ENCODE peak calls at places on chromosomes 12 and 14, in six cellular contexts. P, Y, X, L, H and U are unnamed samples. For H3K27me3, the result is how much of the 10 kb centered on the place peaks cover.

GRCh38 chr12:94699796-94700195 is 49.4 kb upstream of the TMCC3 start:
- DNase-seq in Y (no peak), P (no peak), L (no peak), X (no peak), H (no peak), U (peak)

GRCh38 chr12:124402281-124403066 is 107.6 kb downstream of the RFLNA start:
- DNase-seq in Y (no peak), L (no peak), X (no peak), H (no peak), P (no peak), U (no peak)

GRCh38 chr14:32129124-32129523 is 52.0 kb downstream of the ARHGAP5 start:
- DNase-seq in Y (no peak), P (no peak), H (no peak), L (no peak), X (no peak), U (no peak)

GRCh38 chr12:106387847-106388246 is 30.3 kb downstream of the POLR3B start:
- DNase-seq in L (no peak), Y (no peak), P (no peak), X (no peak), H (no peak), U (no peak)

GRCh38 chr14:81565441-81566290 is 32.0 kb upstream of the SEL1L start:
- DNase-seq in X (no peak), L (no peak), Y (no peak), P (no peak), H (peak), U (no peak)

GRCh38 chr12:33634544-33634943 is 194.9 kb upstream of the SYT10 start:
- DNase-seq in L (no peak), H (no peak), Y (no peak), X (no peak), P (no peak), U (no peak)

GRCh38 chr12:48981757-48982157 is 3.6 kb downstream of the WNT1 start:
- DNase-seq in H (no peak), Y (no peak), P (no peak), X (no peak), L (no peak), U (no peak)

GRCh38 chr12:89775336-89776005 is 66.8 kb upstream of the ATP2B1 start:
- DNase-seq in X (no peak), L (no peak), H (no peak), Y (no peak), P (no peak), U (no peak)

GRCh38 chr12:212799-213526 is 994 bp downstream of the SLC6A12 start:
- DNase-seq in X (no peak), P (no peak), L (no peak), Y (peak), H (peak), U (peak)

GRCh38 chr12:124588018-124588634 is 20.7 kb upstream of the NCOR2 start:
- DNase-seq in Y (no peak), P (no peak), X (no peak), H (no peak), L (no peak), U (no peak)

GRCh38 chr12:53208877-53209463 is 1.9 kb upstream of the ITGB7 start:
- DNase-seq in Y (no peak), L (no peak), P (no peak), H (no peak), X (no peak), U (no peak)

GRCh38 chr14:53458368-53458814 is 305.3 kb upstream of the DDHD1 start:
- DNase-seq in H (no peak), L (no peak), P (no peak), X (no peak), Y (no peak), U (no peak)
- TF ChIP-seq EP300 in H (no peak), L (no peak), P (no peak), X (no peak), Y (no peak), U (no peak)

GRCh38 chr14:69937367-69937777 is 58.2 kb downstream of the SMOC1 start:
- DNase-seq in Y (no peak), H (no peak), X (no peak), P (no peak), L (no peak), U (no peak)

GRCh38 chr14:69931960-69932359 is 52.7 kb downstream of the SMOC1 start:
- DNase-seq in L (no peak), H (no peak), P (no peak), X (no peak), Y (no peak), U (no peak)

GRCh38 chr14:69928111-69928523 is 48.9 kb downstream of the SMOC1 start:
- DNase-seq in L (no peak), X (no peak), P (no peak), Y (no peak), H (no peak), U (no peak)

GRCh38 chr14:69933623-69934275 is 54.5 kb downstream of the SMOC1 start:
- DNase-seq in P (no peak), H (no peak), L (no peak), Y (no peak), X (no peak), U (no peak)

DNA sequence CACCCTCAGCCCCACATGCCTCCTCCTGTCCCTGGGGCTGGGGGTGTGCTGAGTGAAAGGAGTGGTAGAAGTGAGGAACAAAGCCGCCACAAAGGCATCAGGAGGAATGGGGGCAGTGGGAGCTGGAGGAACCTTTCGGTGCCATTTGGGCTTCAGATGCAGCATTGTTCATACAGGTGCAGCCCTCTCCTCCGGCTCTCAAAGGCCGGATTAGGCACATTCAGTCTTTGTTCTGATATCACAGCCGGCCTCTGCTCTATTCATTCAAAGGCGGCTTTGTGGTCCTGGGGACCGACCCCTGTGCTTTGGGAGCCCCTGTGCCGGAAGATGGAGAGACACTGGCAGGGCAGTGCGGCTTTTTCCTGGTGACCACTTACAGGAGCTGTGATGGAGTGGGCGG is 53.2 kb downstream of the SMOC1 start:
- DNase-seq in Y (no peak), H (no peak), X (no peak), L (no peak), P (no peak), U (no peak)
- H3K27me3 ChIP-seq in Y (under half), H (under half), X (under half), L (under half), P (under half), U (under half)

GRCh38 chr12:115422845-115423545 is 739.0 kb upstream of the TBX3 start:
- DNase-seq in P (no peak), Y (no peak), L (no peak), H (no peak), X (no peak), U (no peak)

GRCh38 chr12:115430636-115431035 is 746.7 kb upstream of the TBX3 start:
- DNase-seq in H (no peak), L (no peak), Y (no peak), X (no peak), P (no peak), U (no peak)

GRCh38 chr12:115423546-115423987 is 739.6 kb upstream of the TBX3 start:
- DNase-seq in P (no peak), Y (no peak), X (no peak), L (no peak), H (no peak), U (no peak)

GRCh38 chr12:115424003-115424402 is 740.0 kb upstream of the TBX3 start:
- DNase-seq in P (no peak), H (no peak), X (no peak), Y (no peak), L (no peak), U (no peak)

GRCh38 chr12:115426732-115427131 is 742.8 kb upstream of the TBX3 start:
- DNase-seq in H (no peak), L (no peak), X (no peak), P (no peak), Y (no peak), U (no peak)
- TF ChIP-seq EP300 in H (no peak), L (no peak), X (no peak), P (no peak), Y (no peak), U (no peak)

GRCh38 chr14:64844993-64845536 is 34.6 kb downstream of the SPTB start:
- DNase-seq in X (no peak), H (no peak), Y (no peak), L (no peak), P (no peak), U (no peak)

GRCh38 chr14:64841121-64841611 is 38.5 kb downstream of the SPTB start:
- DNase-seq in P (peak), Y (no peak), X (no peak), H (no peak), L (no peak), U (no peak)

GRCh38 chr14:64845878-64846277 is 33.8 kb downstream of the SPTB start:
- DNase-seq in H (no peak), Y (no peak), P (no peak), X (no peak), L (no peak), U (no peak)

GRCh38 chr14:64841772-64842490 is 37.8 kb downstream of the SPTB start:
- DNase-seq in P (no peak), Y (no peak), H (no peak), X (no peak), L (no peak), U (no peak)

GRCh38 chr14:64844272-64844671 is 35.4 kb downstream of the SPTB start:
- DNase-seq in Y (no peak), P (no peak), X (no peak), H (no peak), L (peak), U (no peak)
- H3K27me3 ChIP-seq in Y (under half), P (under half), X (under half), H (under half), L (under half), U (under half)